ENCODE peak calls at places on chromosome 18, in six cellular contexts. One of them, this sample, is unnamed.

GRCh38 chr18:58937204-58937603 is 72.5 kb downstream of the ZNF532 start:
- DNase-seq in HepG2: no peak
- DNase-seq in GM12878: no peak
- DNase-seq in K562: no peak
- DNase-seq in A549: no peak
- DNase-seq in endothelial cell of umbilical vein: peak; percentile 87
- DNase-seq in this sample: peak; percentile 27

GRCh38 chr18:32906506-32907214 is 133.8 kb upstream of the KLHL14 start:
- DNase-seq in A549: no peak
- DNase-seq in HepG2: no peak
- DNase-seq in GM12878: no peak
- DNase-seq in endothelial cell of umbilical vein: no peak
- DNase-seq in K562: no peak
- DNase-seq in this sample: peak; percentile 5

GRCh38 chr18:69885841-69886531 is 61.7 kb downstream of the CD226 start:
- DNase-seq in K562: no peak
- DNase-seq in endothelial cell of umbilical vein: no peak
- DNase-seq in GM12878: peak; percentile 72
- DNase-seq in A549: no peak
- DNase-seq in HepG2: peak; percentile 48
- DNase-seq in this sample: no peak

GRCh38 chr18:63974991-63975390 is 5.1 kb downstream of the SERPINB8 start:
- DNase-seq in GM12878: no peak
- DNase-seq in A549: no peak
- DNase-seq in endothelial cell of umbilical vein: peak; percentile 39
- DNase-seq in HepG2: peak; percentile 20
- DNase-seq in K562: no peak
- DNase-seq in this sample: peak; percentile 47

GRCh38 chr18:21335927-21336488 is 94.0 kb downstream of the GREB1L start:
- DNase-seq in A549: no peak
- DNase-seq in GM12878: no peak
- DNase-seq in endothelial cell of umbilical vein: no peak
- DNase-seq in HepG2: no peak
- DNase-seq in K562: no peak
- DNase-seq in this sample: no peak

GRCh38 chr18:79208882-79209281 is 139.7 kb downstream of the ATP9B start:
- DNase-seq in GM12878: no peak
- DNase-seq in K562: no peak
- DNase-seq in A549: no peak
- DNase-seq in endothelial cell of umbilical vein: no peak
- DNase-seq in HepG2: no peak
- DNase-seq in this sample: no peak

GRCh38 chr18:8088626-8089025 is 520.6 kb upstream of the RAB12 start:
- DNase-seq in K562: no peak
- DNase-seq in A549: no peak
- DNase-seq in endothelial cell of umbilical vein: no peak
- DNase-seq in HepG2: no peak
- DNase-seq in GM12878: no peak
- DNase-seq in this sample: no peak

GRCh38 chr18:10401930-10402329 is 52.5 kb upstream of the APCDD1 start:
- DNase-seq in A549: no peak
- DNase-seq in K562: no peak
- DNase-seq in HepG2: no peak
- DNase-seq in endothelial cell of umbilical vein: no peak
- DNase-seq in GM12878: no peak
- DNase-seq in this sample: no peak

GRCh38 chr18:28163201-28163778 is 13.6 kb downstream of the CDH2 start:
- DNase-seq in A549: no peak
- DNase-seq in HepG2: no peak
- DNase-seq in endothelial cell of umbilical vein: no peak
- DNase-seq in GM12878: no peak
- DNase-seq in K562: no peak
- DNase-seq in this sample: no peak

GRCh38 chr18:11985532-11985931 is 4.2 kb downstream of the IMPA2 start:
- DNase-seq in GM12878: no peak
- DNase-seq in A549: no peak
- DNase-seq in HepG2: no peak
- DNase-seq in K562: no peak
- DNase-seq in endothelial cell of umbilical vein: no peak
- DNase-seq in this sample: no peak
- TF ChIP-seq POLR2A in GM12878: no peak
- TF ChIP-seq POLR2A in A549: no peak
- TF ChIP-seq POLR2A in HepG2: no peak
- TF ChIP-seq POLR2A in K562: no peak
- TF ChIP-seq POLR2A in endothelial cell of umbilical vein: no peak
- TF ChIP-seq POLR2A in this sample: no peak

DNA sequence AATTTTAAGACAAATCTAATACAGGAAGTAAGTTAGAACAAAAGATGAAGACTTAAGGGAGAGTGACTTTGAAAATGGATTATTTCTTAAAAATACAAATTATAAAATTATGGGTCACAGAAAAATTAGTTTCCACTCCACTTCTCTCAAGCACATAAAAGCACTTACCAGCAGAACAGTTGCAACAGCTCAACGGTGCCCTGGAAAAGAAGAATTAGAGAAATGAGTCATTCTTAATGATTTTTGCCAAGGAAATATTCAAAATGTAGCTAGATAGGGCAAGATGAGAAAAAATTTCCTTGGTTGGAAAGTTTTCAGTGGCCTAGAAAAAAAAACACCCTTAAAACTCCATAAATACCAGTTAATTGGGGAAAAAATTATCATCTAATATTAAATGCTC is 2185.6 kb upstream of the CELF4 start:
- DNase-seq in HepG2: no peak
- DNase-seq in endothelial cell of umbilical vein: no peak
- DNase-seq in A549: no peak
- DNase-seq in K562: no peak
- DNase-seq in GM12878: no peak
- DNase-seq in this sample: no peak
- TF ChIP-seq MYC in HepG2: no peak
- TF ChIP-seq MYC in endothelial cell of umbilical vein: no peak
- TF ChIP-seq MYC in A549: no peak
- TF ChIP-seq MYC in K562: no peak
- TF ChIP-seq MYC in GM12878: no peak
- TF ChIP-seq MYC in this sample: no peak

DNA sequence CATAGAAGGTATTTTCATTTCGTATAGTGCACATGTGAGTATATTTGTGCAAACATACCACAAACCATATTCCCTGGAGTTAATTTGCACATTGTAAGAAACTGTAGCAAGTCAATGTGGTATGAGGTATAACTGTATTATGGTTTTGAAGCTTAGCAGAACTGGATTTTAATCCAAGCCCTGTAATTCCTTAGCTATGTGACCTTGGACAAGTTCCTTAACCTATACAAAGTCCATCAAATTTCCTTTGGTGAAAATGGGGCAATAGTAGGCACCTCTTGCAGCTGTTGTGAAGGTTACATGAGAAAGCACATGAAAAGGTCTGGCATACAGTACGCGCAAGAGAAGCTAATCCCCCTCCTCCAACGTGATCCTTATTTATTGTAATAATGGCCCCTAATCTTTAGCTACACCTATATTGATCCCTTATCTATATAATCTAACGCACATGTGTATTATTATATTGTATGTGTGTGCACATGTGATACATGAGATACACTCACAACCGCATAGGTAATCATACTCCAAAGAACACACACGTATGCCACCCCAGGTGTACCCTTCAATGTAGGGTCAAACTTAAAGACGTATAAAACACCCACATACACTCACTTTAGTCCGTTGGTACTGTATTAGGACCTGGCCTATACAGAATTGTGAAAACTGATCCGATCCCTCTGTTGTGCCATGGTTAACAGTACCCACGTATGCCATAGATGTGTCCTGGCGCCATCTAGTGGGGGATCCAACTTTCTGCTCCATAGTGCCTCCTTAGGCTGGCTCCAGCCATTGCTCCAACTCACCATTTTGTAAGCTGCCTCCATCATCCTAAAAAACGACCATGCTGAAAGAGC is 402.9 kb upstream of the SLC14A2 start:
- DNase-seq in HepG2: peak; percentile 59
- DNase-seq in K562: peak; percentile 43
- DNase-seq in GM12878: peak; percentile 58
- DNase-seq in A549: peak; percentile 22
- DNase-seq in endothelial cell of umbilical vein: peak; percentile 76
- DNase-seq in this sample: peak; percentile 78
- TF ChIP-seq POLR2A in HepG2: no peak
- TF ChIP-seq POLR2A in K562: no peak
- TF ChIP-seq POLR2A in GM12878: no peak
- TF ChIP-seq POLR2A in A549: no peak
- TF ChIP-seq POLR2A in endothelial cell of umbilical vein: no peak
- TF ChIP-seq POLR2A in this sample: no peak

DNA sequence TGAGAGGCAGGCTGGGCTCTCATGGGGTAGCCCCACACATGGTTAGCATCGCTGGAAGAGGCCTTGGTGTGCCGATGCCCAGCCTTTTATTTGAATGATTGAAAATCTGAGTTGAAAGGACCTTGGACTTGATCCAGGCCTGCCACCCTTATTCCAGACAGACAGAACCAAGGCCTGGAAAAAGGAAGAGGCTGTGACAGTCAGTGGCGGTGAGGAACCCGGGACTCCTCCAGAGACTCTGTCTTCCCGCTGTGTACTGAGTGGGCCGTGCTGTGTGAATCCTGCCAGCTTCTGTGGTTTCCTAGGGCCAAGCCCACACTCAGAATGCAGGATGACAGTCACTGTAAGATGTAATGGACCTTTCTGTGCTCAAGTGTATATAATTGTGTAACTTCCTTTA is 218.5 kb downstream of the LDLRAD4 start:
- DNase-seq in K562: no peak
- DNase-seq in GM12878: no peak
- DNase-seq in endothelial cell of umbilical vein: no peak
- DNase-seq in A549: no peak
- DNase-seq in HepG2: no peak
- DNase-seq in this sample: no peak
- TF ChIP-seq MYC in K562: no peak
- TF ChIP-seq MYC in GM12878: no peak
- TF ChIP-seq MYC in endothelial cell of umbilical vein: no peak
- TF ChIP-seq MYC in A549: no peak
- TF ChIP-seq MYC in HepG2: no peak
- TF ChIP-seq MYC in this sample: no peak

DNA sequence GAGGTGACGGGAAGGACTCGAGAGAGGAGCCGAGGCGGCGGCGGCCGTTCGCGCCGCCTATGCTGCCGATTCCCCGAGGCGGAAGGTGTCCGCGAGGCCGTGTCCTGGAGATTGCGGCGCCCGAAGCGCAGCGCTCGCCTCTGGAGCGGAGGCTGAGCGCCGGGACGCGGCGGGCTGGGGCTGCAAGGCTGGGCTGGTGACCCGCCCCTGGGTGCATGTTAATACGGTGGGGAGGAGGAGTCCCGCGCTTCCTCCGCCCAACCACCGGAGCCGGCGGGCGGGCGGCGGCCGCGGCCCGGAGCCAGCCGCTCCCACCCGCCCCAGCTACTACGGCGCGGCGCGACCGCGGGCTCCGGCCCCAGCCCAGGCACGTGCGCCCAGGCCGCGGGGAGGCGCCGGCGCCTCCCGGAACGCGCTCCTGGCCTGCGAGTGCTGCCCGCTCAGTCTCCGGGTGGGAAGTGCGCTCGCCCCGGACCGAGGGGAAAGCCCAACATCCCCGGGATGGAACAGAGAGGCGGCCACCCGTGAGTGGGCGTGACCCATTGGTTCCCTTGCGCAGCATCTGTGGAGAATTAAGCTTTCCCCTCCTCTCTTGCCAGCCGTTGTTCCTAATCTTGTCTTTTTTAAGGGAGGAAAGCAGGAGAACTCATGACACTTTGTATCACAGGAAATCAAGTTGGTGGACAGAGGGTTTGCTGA is at the start of gene DLGAP1:
- DNase-seq in K562: no peak
- DNase-seq in GM12878: no peak
- DNase-seq in HepG2: peak; percentile 1
- DNase-seq in A549: no peak
- DNase-seq in endothelial cell of umbilical vein: no peak
- DNase-seq in this sample: no peak
- TF ChIP-seq POLR2A in K562: no peak
- TF ChIP-seq POLR2A in GM12878: peak; percentile 23
- TF ChIP-seq POLR2A in HepG2: no peak
- TF ChIP-seq POLR2A in A549: no peak
- TF ChIP-seq POLR2A in endothelial cell of umbilical vein: no peak
- TF ChIP-seq POLR2A in this sample: no peak

GRCh38 chr18:48940854-48941531 is 9.8 kb downstream of the SMAD7 start:
- DNase-seq in endothelial cell of umbilical vein: peak; percentile 58
- DNase-seq in A549: no peak
- DNase-seq in HepG2: no peak
- DNase-seq in K562: no peak
- DNase-seq in GM12878: peak; percentile 62
- DNase-seq in this sample: peak; percentile 85
- TF ChIP-seq MYC in endothelial cell of umbilical vein: no peak
- TF ChIP-seq MYC in A549: no peak
- TF ChIP-seq MYC in HepG2: no peak
- TF ChIP-seq MYC in K562: no peak
- TF ChIP-seq MYC in GM12878: no peak
- TF ChIP-seq MYC in this sample: no peak

GRCh38 chr18:77100751-77101355 is 31.7 kb downstream of the MBP start:
- DNase-seq in A549: no peak
- DNase-seq in GM12878: no peak
- DNase-seq in HepG2: no peak
- DNase-seq in K562: no peak
- DNase-seq in endothelial cell of umbilical vein: peak; percentile 13
- DNase-seq in this sample: no peak

GRCh38 chr18:77099501-77100370 is 32.8 kb downstream of the MBP start:
- DNase-seq in HepG2: no peak
- DNase-seq in GM12878: no peak
- DNase-seq in K562: no peak
- DNase-seq in A549: no peak
- DNase-seq in endothelial cell of umbilical vein: no peak
- DNase-seq in this sample: peak; percentile 85

GRCh38 chr18:77102246-77103040 is 30.1 kb downstream of the MBP start:
- DNase-seq in K562: no peak
- DNase-seq in GM12878: peak; percentile 74
- DNase-seq in A549: no peak
- DNase-seq in endothelial cell of umbilical vein: peak; percentile 65
- DNase-seq in HepG2: no peak
- DNase-seq in this sample: no peak

GRCh38 chr18:77103181-77103875 is 29.3 kb downstream of the MBP start:
- DNase-seq in HepG2: no peak
- DNase-seq in endothelial cell of umbilical vein: no peak
- DNase-seq in GM12878: no peak
- DNase-seq in A549: no peak
- DNase-seq in K562: no peak
- DNase-seq in this sample: no peak

GRCh38 chr18:77101410-77102245 is 31.0 kb downstream of the MBP start:
- DNase-seq in GM12878: peak; percentile 61
- DNase-seq in HepG2: no peak
- DNase-seq in K562: no peak
- DNase-seq in endothelial cell of umbilical vein: peak; percentile 91
- DNase-seq in A549: peak; percentile 86
- DNase-seq in this sample: peak; percentile 97
- TF ChIP-seq POLR2A in GM12878: peak; percentile 56
- TF ChIP-seq POLR2A in HepG2: no peak
- TF ChIP-seq POLR2A in K562: no peak
- TF ChIP-seq POLR2A in endothelial cell of umbilical vein: peak; percentile 52
- TF ChIP-seq POLR2A in A549: no peak
- TF ChIP-seq POLR2A in this sample: peak; percentile 20

GRCh38 chr18:23716516-23716915 is 27.3 kb downstream of the LAMA3 start:
- DNase-seq in K562: no peak
- DNase-seq in endothelial cell of umbilical vein: no peak
- DNase-seq in HepG2: no peak
- DNase-seq in GM12878: no peak
- DNase-seq in A549: no peak
- DNase-seq in this sample: no peak
- TF ChIP-seq MYC in K562: no peak
- TF ChIP-seq MYC in endothelial cell of umbilical vein: no peak
- TF ChIP-seq MYC in HepG2: no peak
- TF ChIP-seq MYC in GM12878: no peak
- TF ChIP-seq MYC in A549: no peak
- TF ChIP-seq MYC in this sample: no peak